ENCODE peak calls at places on chromosomes 4 and X, in six cellular contexts. One of them, this sample, is unnamed.

GRCh38 chr4:123559955-123560669 is 163.5 kb downstream of the SPRY1 start:
- DNase-seq in SK-N-SH: no peak
- DNase-seq in HCT116: no peak
- DNase-seq in HepG2: peak
- DNase-seq in H1: no peak
- DNase-seq in GM12878: no peak
- DNase-seq in this sample: no peak

GRCh38 chr4:79900182-79900581 is 172.8 kb downstream of the ANTXR2 start:
- DNase-seq in HCT116: no peak
- DNase-seq in H1: no peak
- DNase-seq in SK-N-SH: no peak
- DNase-seq in HepG2: no peak
- DNase-seq in GM12878: no peak
- DNase-seq in this sample: no peak

GRCh38 chrX:108316456-108316855 is 121.8 kb downstream of the COL4A6 start:
- DNase-seq in H1: no peak
- DNase-seq in GM12878: no peak
- DNase-seq in SK-N-SH: no peak
- DNase-seq in HepG2: no peak
- DNase-seq in HCT116: no peak
- DNase-seq in this sample: no peak

GRCh38 chr4:89296871-89297270 is 10.7 kb downstream of the GPRIN3 start:
- DNase-seq in HCT116: no peak
- DNase-seq in H1: no peak
- DNase-seq in SK-N-SH: no peak
- DNase-seq in GM12878: no peak
- DNase-seq in HepG2: no peak
- DNase-seq in this sample: no peak

GRCh38 chr4:134518574-134519217 is 317.1 kb upstream of the PABPC4L start:
- DNase-seq in HCT116: no peak
- DNase-seq in H1: no peak
- DNase-seq in SK-N-SH: no peak
- DNase-seq in HepG2: no peak
- DNase-seq in GM12878: no peak
- DNase-seq in this sample: no peak

GRCh38 chr4:82798168-82799005 is at the start of gene SCD5:
- DNase-seq in GM12878: no peak
- DNase-seq in HCT116: peak
- DNase-seq in HepG2: no peak
- DNase-seq in SK-N-SH: peak
- DNase-seq in H1: peak
- DNase-seq in this sample: no peak

GRCh38 chr4:85747871-85748491 is 273.0 kb downstream of the ARHGAP24 start:
- DNase-seq in HCT116: peak
- DNase-seq in SK-N-SH: peak
- DNase-seq in H1: no peak
- DNase-seq in GM12878: no peak
- DNase-seq in HepG2: peak
- DNase-seq in this sample: peak

GRCh38 chr4:168028970-168029610 is 63.2 kb upstream of the ANXA10 start:
- DNase-seq in HCT116: no peak
- DNase-seq in H1: no peak
- DNase-seq in GM12878: no peak
- DNase-seq in SK-N-SH: no peak
- DNase-seq in HepG2: no peak
- DNase-seq in this sample: no peak

GRCh38 chrX:68936608-68937007 is 107.8 kb downstream of the EFNB1 start:
- DNase-seq in HCT116: no peak
- DNase-seq in HepG2: no peak
- DNase-seq in GM12878: no peak
- DNase-seq in H1: no peak
- DNase-seq in SK-N-SH: no peak
- DNase-seq in this sample: no peak

GRCh38 chr4:76363556-76364290 is 57.2 kb downstream of the STBD1 start:
- DNase-seq in SK-N-SH: no peak
- DNase-seq in HepG2: no peak
- DNase-seq in GM12878: no peak
- DNase-seq in H1: no peak
- DNase-seq in HCT116: no peak
- DNase-seq in this sample: no peak

GRCh38 chr4:36399762-36400353 is 118.4 kb downstream of the DTHD1 start:
- DNase-seq in SK-N-SH: no peak
- DNase-seq in H1: no peak
- DNase-seq in GM12878: peak
- DNase-seq in HCT116: no peak
- DNase-seq in HepG2: peak
- DNase-seq in this sample: no peak

GRCh38 chr4:112031712-112032328 is 113.4 kb upstream of the FAM241A start:
- DNase-seq in HepG2: peak
- DNase-seq in H1: no peak
- DNase-seq in GM12878: peak
- DNase-seq in HCT116: peak
- DNase-seq in SK-N-SH: peak
- DNase-seq in this sample: no peak

GRCh38 chr4:117225441-117225840 is 140.1 kb upstream of the TRAM1L1 start:
- DNase-seq in HCT116: no peak
- DNase-seq in GM12878: no peak
- DNase-seq in H1: no peak
- DNase-seq in HepG2: no peak
- DNase-seq in SK-N-SH: no peak
- DNase-seq in this sample: no peak

GRCh38 chrX:15607067-15607466 is 6.3 kb upstream of the ACE2 start:
- DNase-seq in SK-N-SH: no peak
- DNase-seq in HepG2: no peak
- DNase-seq in GM12878: no peak
- DNase-seq in H1: no peak
- DNase-seq in HCT116: no peak
- DNase-seq in this sample: no peak

GRCh38 chr4:146330392-146330791 is 116.1 kb downstream of the REELD1 start:
- DNase-seq in H1: no peak
- DNase-seq in GM12878: no peak
- DNase-seq in SK-N-SH: no peak
- DNase-seq in HepG2: no peak
- DNase-seq in HCT116: no peak
- DNase-seq in this sample: no peak

GRCh38 chr4:15755781-15756180 is 22.3 kb upstream of the CD38 start:
- DNase-seq in SK-N-SH: no peak
- DNase-seq in H1: no peak
- DNase-seq in HCT116: no peak
- DNase-seq in HepG2: no peak
- DNase-seq in GM12878: no peak
- DNase-seq in this sample: no peak

GRCh38 chrX:37000140-37000539 is 8.0 kb upstream of the FAM47C start:
- DNase-seq in H1: no peak
- DNase-seq in GM12878: no peak
- DNase-seq in SK-N-SH: no peak
- DNase-seq in HCT116: no peak
- DNase-seq in HepG2: no peak
- DNase-seq in this sample: no peak
- TF ChIP-seq YY1 in H1: no peak
- TF ChIP-seq YY1 in GM12878: no peak
- TF ChIP-seq YY1 in SK-N-SH: no peak
- TF ChIP-seq YY1 in HCT116: no peak
- TF ChIP-seq YY1 in HepG2: no peak
- TF ChIP-seq YY1 in this sample: no peak

GRCh38 chr4:14221176-14221575 is 593.7 kb upstream of the BOD1L1 start:
- DNase-seq in GM12878: no peak
- DNase-seq in SK-N-SH: no peak
- DNase-seq in HCT116: no peak
- DNase-seq in HepG2: no peak
- DNase-seq in H1: no peak
- DNase-seq in this sample: no peak
- TF ChIP-seq YY1 in GM12878: no peak
- TF ChIP-seq YY1 in SK-N-SH: no peak
- TF ChIP-seq YY1 in HCT116: no peak
- TF ChIP-seq YY1 in HepG2: no peak
- TF ChIP-seq YY1 in H1: no peak
- TF ChIP-seq YY1 in this sample: no peak

GRCh38 chr4:104677122-104677521 is 182.4 kb upstream of the CXXC4 start:
- DNase-seq in GM12878: no peak
- DNase-seq in H1: no peak
- DNase-seq in HCT116: no peak
- DNase-seq in HepG2: no peak
- DNase-seq in SK-N-SH: no peak
- DNase-seq in this sample: peak
- TF ChIP-seq YY1 in GM12878: no peak
- TF ChIP-seq YY1 in H1: no peak
- TF ChIP-seq YY1 in HCT116: no peak
- TF ChIP-seq YY1 in HepG2: no peak
- TF ChIP-seq YY1 in SK-N-SH: no peak
- TF ChIP-seq YY1 in this sample: no peak

GRCh38 chr4:51885371-51885770 is 42.4 kb downstream of the DCUN1D4 start:
- DNase-seq in SK-N-SH: peak
- DNase-seq in H1: no peak
- DNase-seq in HCT116: peak
- DNase-seq in GM12878: no peak
- DNase-seq in HepG2: peak
- DNase-seq in this sample: peak

GRCh38 chr4:51880016-51880915 is 37.3 kb downstream of the DCUN1D4 start:
- DNase-seq in SK-N-SH: no peak
- DNase-seq in HCT116: no peak
- DNase-seq in H1: no peak
- DNase-seq in GM12878: no peak
- DNase-seq in HepG2: peak
- DNase-seq in this sample: no peak

GRCh38 chr4:51884055-51884454 is 41.1 kb downstream of the DCUN1D4 start:
- DNase-seq in HepG2: no peak
- DNase-seq in SK-N-SH: no peak
- DNase-seq in H1: no peak
- DNase-seq in HCT116: no peak
- DNase-seq in GM12878: no peak
- DNase-seq in this sample: no peak

GRCh38 chr4:51884606-51885005 is 41.7 kb downstream of the DCUN1D4 start:
- DNase-seq in GM12878: no peak
- DNase-seq in H1: no peak
- DNase-seq in HepG2: no peak
- DNase-seq in SK-N-SH: no peak
- DNase-seq in HCT116: no peak
- DNase-seq in this sample: peak
- TF ChIP-seq YY1 in GM12878: no peak
- TF ChIP-seq YY1 in H1: no peak
- TF ChIP-seq YY1 in HepG2: no peak
- TF ChIP-seq YY1 in SK-N-SH: no peak
- TF ChIP-seq YY1 in HCT116: no peak
- TF ChIP-seq YY1 in this sample: no peak

GRCh38 chr4:43296946-43297528 is 404.5 kb downstream of the GRXCR1 start:
- DNase-seq in GM12878: no peak
- DNase-seq in H1: no peak
- DNase-seq in SK-N-SH: no peak
- DNase-seq in HCT116: no peak
- DNase-seq in HepG2: no peak
- DNase-seq in this sample: no peak
- TF ChIP-seq YY1 in GM12878: no peak
- TF ChIP-seq YY1 in H1: no peak
- TF ChIP-seq YY1 in SK-N-SH: no peak
- TF ChIP-seq YY1 in HCT116: no peak
- TF ChIP-seq YY1 in HepG2: no peak
- TF ChIP-seq YY1 in this sample: no peak

GRCh38 chrX:119015407-119016242 is 41.2 kb downstream of the LONRF3 start:
- DNase-seq in HCT116: peak
- DNase-seq in SK-N-SH: no peak
- DNase-seq in HepG2: no peak
- DNase-seq in GM12878: peak
- DNase-seq in H1: no peak
- DNase-seq in this sample: no peak
- TF ChIP-seq YY1 in HCT116: no peak
- TF ChIP-seq YY1 in SK-N-SH: no peak
- TF ChIP-seq YY1 in HepG2: no peak
- TF ChIP-seq YY1 in GM12878: no peak
- TF ChIP-seq YY1 in H1: no peak
- TF ChIP-seq YY1 in this sample: no peak